ENCODE peak calls at places on chromosomes 13 and 19, in seven cellular contexts. G is GM12892, F is K562, J is H1, K is GM12878, C is HepG2, A is SK-N-SH. V is an unnamed sample.

GRCh38 chr19:56118666-56119584 is 2.2 kb downstream of the ZNF787 start:
- DNase-seq in G (no peak), A (no peak), F (no peak), J (no peak), K (no peak), C (no peak), V (no peak)

GRCh38 chr19:50313812-50314536 is 15.2 kb downstream of the KCNC3 start:
- DNase-seq in F (no peak), A (peak), C (no peak), G (no peak), K (no peak), J (no peak), V (no peak)

GRCh38 chr19:13727798-13728197 is 36.5 kb upstream of the MRI1 start:
- DNase-seq in C (no peak), G (no peak), F (no peak), K (no peak), A (no peak), J (no peak), V (no peak)

GRCh38 chr13:76991432-76991795 is 467 bp upstream of the CLN5 start:
- DNase-seq in G (peak), A (no peak), F (no peak), J (no peak), K (peak), C (no peak), V (no peak)

GRCh38 chr13:42486711-42487198 is 87.2 kb upstream of the TNFSF11 start:
- DNase-seq in J (no peak), C (no peak), K (no peak), G (no peak), A (no peak), F (no peak), V (no peak)

GRCh38 chr19:51688665-51689571 is 4.2 kb upstream of the SPACA6 start:
- DNase-seq in C (peak), J (no peak), F (peak), K (no peak), G (no peak), A (peak), V (no peak)

GRCh38 chr13:94553766-94554165 is 42.2 kb downstream of the TGDS start:
- DNase-seq in C (no peak), F (no peak), K (no peak), J (no peak), G (no peak), A (no peak), V (no peak)

GRCh38 chr13:23427342-23428182 is 5.9 kb downstream of the SACS start:
- DNase-seq in G (no peak), J (no peak), F (no peak), K (no peak), C (peak), A (no peak), V (no peak)

GRCh38 chr13:107185889-107186288 is 618.0 kb upstream of the ARGLU1 start:
- DNase-seq in F (no peak), G (no peak), K (no peak), C (no peak), A (no peak), J (no peak), V (no peak)

GRCh38 chr13:28475916-28476725 is 18.8 kb downstream of the FLT1 start:
- DNase-seq in C (no peak), G (no peak), J (no peak), A (no peak), F (peak), K (no peak), V (no peak)

GRCh38 chr19:33064117-33064777 is 441 bp downstream of the RHPN2 start:
- DNase-seq in F (peak), J (no peak), K (no peak), C (no peak), A (peak), G (peak), V (peak)

GRCh38 chr13:41985788-41986508 is 25.0 kb upstream of the VWA8 start:
- DNase-seq in C (no peak), A (peak), J (no peak), K (no peak), G (no peak), F (no peak), V (no peak)

GRCh38 chr19:31350693-31351211 is 1.5 kb upstream of the TSHZ3 start:
- DNase-seq in C (no peak), A (peak), F (peak), J (no peak), K (no peak), G (no peak), V (no peak)

GRCh38 chr13:92719868-92720267 is 506.7 kb upstream of the GPC6 start:
- DNase-seq in C (no peak), K (no peak), J (peak), A (no peak), F (no peak), G (no peak), V (no peak)

GRCh38 chr13:80584306-80584705 is 243.4 kb upstream of the SPRY2 start:
- DNase-seq in C (no peak), A (no peak), J (no peak), K (no peak), G (no peak), F (no peak), V (no peak)

GRCh38 chr19:15402411-15403150 is 16.2 kb downstream of the AKAP8L start:
- DNase-seq in C (no peak), K (no peak), A (no peak), G (no peak), F (no peak), J (no peak), V (no peak)

GRCh38 chr13:79384022-79384610 is 21.9 kb downstream of the RBM26 start:
- DNase-seq in A (no peak), K (no peak), F (no peak), J (no peak), G (no peak), C (peak), V (no peak)

GRCh38 chr19:41861846-41862245 is 1.8 kb downstream of the RPS19 start:
- DNase-seq in A (no peak), K (no peak), G (no peak), F (no peak), J (no peak), C (no peak), V (no peak)

GRCh38 chr19:58021541-58022282 is 12.1 kb upstream of the ZSCAN1 start:
- DNase-seq in F (peak), J (no peak), K (no peak), C (peak), A (peak), G (no peak), V (no peak)

GRCh38 chr19:58020985-58021384 is 12.8 kb upstream of the ZSCAN1 start:
- DNase-seq in J (no peak), K (no peak), G (no peak), F (no peak), A (no peak), C (no peak), V (no peak)

GRCh38 chr19:58020129-58020528 is 13.7 kb upstream of the ZSCAN1 start:
- DNase-seq in F (no peak), C (no peak), J (no peak), G (no peak), A (no peak), K (no peak), V (no peak)

GRCh38 chr19:58022283-58022660 is 11.6 kb upstream of the ZSCAN1 start:
- DNase-seq in G (no peak), A (no peak), F (no peak), C (no peak), K (no peak), J (no peak), V (no peak)

GRCh38 chr19:58024661-58025060 is 9.2 kb upstream of the ZSCAN1 start:
- DNase-seq in F (no peak), G (no peak), J (no peak), A (no peak), K (no peak), C (no peak), V (no peak)
- TF ChIP-seq TAF1 in F (no peak), G (no peak), J (no peak), A (no peak), K (no peak), C (no peak), V (no peak)

DNA sequence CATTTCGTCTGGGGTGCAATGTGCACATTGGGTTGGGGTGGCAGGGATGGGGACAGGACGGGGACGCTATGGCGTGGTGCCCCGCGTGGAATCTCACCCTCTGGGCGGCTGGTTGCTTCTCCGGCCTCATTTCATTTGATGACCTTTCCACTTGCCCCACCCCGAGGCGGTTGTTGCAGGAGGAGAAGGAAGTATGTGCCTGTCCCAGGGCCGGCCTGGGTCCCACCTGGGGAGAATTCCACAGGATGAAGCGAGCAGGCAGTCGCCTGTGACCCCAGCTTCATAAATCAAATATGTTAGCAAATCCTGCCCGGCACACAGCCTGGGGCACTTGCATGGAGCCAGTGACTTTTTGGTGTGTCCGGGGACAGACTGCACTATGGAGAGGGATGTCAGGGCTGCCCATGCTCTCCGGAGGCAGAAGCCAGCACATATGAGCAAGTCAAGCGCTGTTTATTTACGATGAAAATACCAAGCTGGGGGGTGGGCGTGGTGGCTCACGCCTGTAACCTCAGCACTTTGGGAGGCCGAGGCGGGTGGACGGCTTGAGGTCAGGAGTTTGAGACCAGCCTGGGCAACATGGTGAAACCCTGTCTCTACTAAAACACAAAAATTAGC is 19.7 kb upstream of the ZBTB7A start:
- DNase-seq in C (no peak), F (no peak), J (no peak), G (no peak), K (no peak), A (no peak), V (no peak)
- TF ChIP-seq TAF1 in C (no peak), F (no peak), J (no peak), G (no peak), K (no peak), A (no peak), V (no peak)

GRCh38 chr13:40445557-40445990 is 220.9 kb downstream of the FOXO1 start:
- DNase-seq in K (peak), A (no peak), F (no peak), J (no peak), G (peak), C (no peak), V (peak)
- TF ChIP-seq TAF1 in K (peak), A (no peak), F (no peak), J (no peak), G (no peak), C (no peak), V (peak)

GRCh38 chr19:3493651-3494050 is 6.8 kb downstream of the DOHH start:
- DNase-seq in F (no peak), A (no peak), K (no peak), J (no peak), G (no peak), C (no peak), V (no peak)

GRCh38 chr19:3496392-3497273 is 3.8 kb downstream of the DOHH start:
- DNase-seq in J (no peak), G (no peak), F (no peak), K (no peak), A (no peak), C (no peak), V (no peak)

GRCh38 chr19:3494051-3494450 is 6.4 kb downstream of the DOHH start:
- DNase-seq in F (peak), A (peak), J (no peak), C (no peak), G (peak), K (no peak), V (peak)

GRCh38 chr19:3492919-3493318 is 7.6 kb downstream of the DOHH start:
- DNase-seq in A (no peak), K (no peak), G (no peak), C (no peak), J (no peak), F (no peak), V (no peak)

DNA sequence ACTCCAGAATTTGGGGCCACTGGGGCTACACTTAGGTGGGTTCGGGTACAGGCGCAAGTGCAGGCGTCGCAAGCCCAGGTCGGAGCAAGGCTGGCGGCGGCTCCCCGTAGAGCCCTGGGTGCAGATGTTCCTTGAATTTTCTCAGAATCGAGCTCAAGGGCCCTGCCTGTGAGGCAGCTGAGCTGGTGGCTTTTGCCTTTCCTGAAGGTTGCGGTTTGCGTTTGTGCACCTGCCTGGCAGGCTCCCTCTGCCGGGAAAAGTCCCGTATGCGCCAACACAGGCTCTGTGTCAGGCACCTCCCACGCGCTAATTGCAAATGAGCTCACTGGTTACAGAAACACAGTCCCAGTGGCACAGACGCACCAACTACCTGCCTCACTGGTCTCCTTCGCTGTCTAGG is 5.9 kb downstream of the DOHH start:
- DNase-seq in F (no peak), K (no peak), A (no peak), C (no peak), G (no peak), J (no peak), V (no peak)
- TF ChIP-seq TAF1 in F (no peak), K (no peak), A (no peak), C (no peak), G (peak), J (no peak), V (no peak)

GRCh38 chr13:99610702-99611289 is 109.5 kb downstream of the TM9SF2 start:
- DNase-seq in C (no peak), K (no peak), G (no peak), A (no peak), F (peak), J (no peak), V (no peak)
- TF ChIP-seq TAF1 in C (no peak), K (no peak), G (no peak), A (no peak), F (no peak), J (no peak), V (no peak)

DNA sequence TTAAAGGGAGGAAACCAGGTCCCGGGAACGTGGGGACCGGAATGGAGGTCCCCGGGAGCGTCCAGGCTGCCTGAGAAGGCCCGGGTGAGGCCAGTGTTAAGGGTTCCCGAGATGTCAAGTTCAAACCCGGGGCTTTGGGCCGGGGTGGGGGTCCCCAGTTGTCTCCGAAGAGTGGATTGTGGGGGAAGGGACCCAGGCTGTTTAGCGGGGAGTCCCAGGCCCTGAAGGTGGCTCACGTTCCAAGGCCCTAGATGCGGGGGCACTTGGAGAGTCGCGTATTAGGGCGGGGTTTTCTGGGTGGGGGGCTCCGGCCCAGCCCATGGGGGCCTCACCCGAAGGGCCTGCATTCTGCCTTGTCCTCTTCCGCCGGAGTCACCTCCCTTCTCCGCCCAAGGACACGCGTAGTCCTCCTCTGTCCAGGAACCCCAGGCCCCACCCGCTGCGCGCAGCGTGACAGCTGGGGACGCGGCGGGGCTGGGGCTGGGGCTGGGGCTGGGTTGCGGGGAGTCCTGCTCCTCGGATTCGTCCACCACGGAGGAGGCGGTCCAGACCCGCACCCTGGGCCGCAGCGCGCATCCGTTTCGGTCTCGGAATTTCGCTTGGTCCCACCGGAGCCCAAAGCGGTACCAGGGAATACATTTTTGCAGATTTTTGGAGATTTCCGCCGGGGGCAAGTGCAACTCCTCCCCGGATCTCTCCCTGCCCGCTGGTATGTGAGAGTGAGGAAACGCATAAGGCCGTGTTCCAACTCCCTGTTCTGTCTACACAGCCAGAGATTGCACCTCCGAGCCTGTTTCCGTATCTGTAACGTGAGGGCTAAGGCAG is at the start of gene COX7A1:
- DNase-seq in K (no peak), C (no peak), A (no peak), J (no peak), F (no peak), G (no peak), V (no peak)
- TF ChIP-seq TAF1 in K (no peak), C (no peak), A (no peak), J (no peak), F (no peak), G (no peak), V (no peak)

GRCh38 chr19:8453616-8454015 is 8.8 kb downstream of the HNRNPM start:
- DNase-seq in K (no peak), G (no peak), A (no peak), F (no peak), J (no peak), C (no peak), V (no peak)

GRCh38 chr19:8451885-8452284 is 7.1 kb downstream of the HNRNPM start:
- DNase-seq in A (no peak), J (no peak), F (no peak), C (peak), K (no peak), G (no peak), V (no peak)

GRCh38 chr19:8452446-8453123 is 7.8 kb downstream of the HNRNPM start:
- DNase-seq in F (no peak), K (no peak), G (no peak), J (no peak), A (no peak), C (no peak), V (no peak)

GRCh38 chr19:8449830-8450229 is 5.1 kb downstream of the HNRNPM start:
- DNase-seq in C (peak), K (no peak), J (no peak), F (no peak), G (no peak), A (no peak), V (no peak)

GRCh38 chr19:8451377-8451776 is 6.6 kb downstream of the HNRNPM start:
- DNase-seq in A (no peak), F (no peak), J (no peak), K (no peak), C (peak), G (no peak), V (no peak)
- TF ChIP-seq TAF1 in A (no peak), F (no peak), J (no peak), K (no peak), C (no peak), G (no peak), V (no peak)

DNA sequence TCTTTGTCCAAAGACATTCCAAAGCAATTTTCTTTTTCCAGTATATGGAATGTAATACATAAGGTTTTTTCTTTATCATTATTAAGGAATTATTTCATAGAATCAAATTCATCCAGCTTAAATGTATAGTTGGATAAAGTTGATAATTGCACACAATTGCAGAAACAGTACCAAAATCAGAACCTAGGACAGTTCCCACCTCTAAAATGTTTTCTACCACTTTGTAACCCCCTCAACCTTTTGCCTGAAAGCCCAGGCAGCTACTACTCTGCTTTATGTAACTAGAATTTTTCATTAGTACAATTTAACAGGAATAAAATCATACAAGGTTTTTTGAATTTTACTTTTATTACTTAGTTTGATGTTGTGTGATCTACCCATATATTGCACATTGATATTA is 98.0 kb downstream of the PRR20E start:
- DNase-seq in A (no peak), J (no peak), F (no peak), K (no peak), C (no peak), G (no peak), V (no peak)
- TF ChIP-seq TAF1 in A (no peak), J (no peak), F (no peak), K (no peak), C (no peak), G (no peak), V (no peak)

V was measured in GM12891.